ENCODE peak calls at places on chromosomes 2 and 18, in ten cellular contexts. F is neural crest cell; E is activated CD8-positive, alpha-beta memory T cell treated with anti-CD3 and anti-CD28 coated beads for 48 hours; N is stimulated activated CD4-positive, alpha-beta T cell treated with anti-CD3 and anti-CD28 coated beads, Interleukin-15, amount 100 ng/mL, for 24 hours; D is LoVo; V is T1000; X is activated naive CD4-positive, alpha-beta T cell treated with Interleukin-2 at 50 U/mL for 16 hours; Y is DMS79; I is iPS DF 6.9; P is osteocyte. U is an unnamed sample.

GRCh38 chr2:172097557-172098131 is 5.1 kb downstream of the DLX2 start:
- DNase-seq in F (no peak), E (no peak), N (peak; percentile 28), D (no peak), V (peak; percentile 39), X (no peak), Y (no peak), I (no peak), P (no peak), U (no peak)

GRCh38 chr2:240611601-240612210 is 13.6 kb upstream of the GPR35 start:
- DNase-seq in F (no peak), E (no peak), N (no peak), D (no peak), V (no peak), X (no peak), Y (no peak), I (no peak), P (no peak), U (no peak)

GRCh38 chr2:65103013-65103720 is 26.7 kb downstream of the RAB1A start:
- DNase-seq in F (no peak), E (no peak), N (no peak), D (no peak), V (no peak), X (no peak), Y (peak; percentile 90), I (no peak), P (no peak), U (no peak)

GRCh38 chr2:40957508-40957907 is 505.6 kb upstream of the SLC8A1 start:
- DNase-seq in F (no peak), E (no peak), N (no peak), D (no peak), V (no peak), X (no peak), Y (no peak), I (no peak), P (no peak), U (no peak)

GRCh38 chr2:233990261-233990798 is 60.2 kb upstream of the SPP2 start:
- DNase-seq in F (no peak), E (peak; percentile 18), N (peak; percentile 58), D (no peak), V (no peak), X (peak; percentile 39), Y (no peak), I (no peak), P (no peak), U (no peak)

GRCh38 chr2:37282746-37283145 is 41.9 kb downstream of the PRKD3 start:
- DNase-seq in F (no peak), E (no peak), N (no peak), D (no peak), V (no peak), X (no peak), Y (no peak), I (no peak), P (no peak), U (no peak)

GRCh38 chr2:41998789-41999470 is 48.9 kb upstream of the PKDCC start:
- DNase-seq in F (no peak), E (no peak), N (no peak), D (no peak), V (no peak), X (no peak), Y (no peak), I (no peak), P (no peak), U (no peak)

GRCh38 chr18:35289293-35290069 is 548 bp downstream of the ZSCAN30 start:
- DNase-seq in F (no peak), E (no peak), N (peak; percentile 46), D (no peak), V (no peak), X (peak; percentile 30), Y (peak; percentile 7), I (no peak), P (no peak), U (no peak)

GRCh38 chr2:99430614-99431258 is 59.1 kb downstream of the REV1 start:
- DNase-seq in F (no peak), E (no peak), N (no peak), D (no peak), V (no peak), X (no peak), Y (peak; percentile 7), I (no peak), P (no peak), U (peak; percentile 13)

GRCh38 chr2:219368690-219369108 is 19.0 kb downstream of the DNPEP start:
- DNase-seq in F (no peak), E (no peak), N (no peak), D (no peak), V (no peak), X (no peak), Y (peak; percentile 31), I (no peak), P (no peak), U (no peak)

GRCh38 chr2:2877427-2877826 is 500.2 kb downstream of the EIPR1 start:
- DNase-seq in F (no peak), E (no peak), N (no peak), D (no peak), V (no peak), X (no peak), Y (no peak), I (no peak), P (no peak), U (no peak)

GRCh38 chr2:118723394-118723793 is 124.1 kb downstream of the EN1 start:
- DNase-seq in F (no peak), E (no peak), N (no peak), D (no peak), V (no peak), X (no peak), Y (no peak), I (no peak), P (no peak), U (no peak)

GRCh38 chr2:108806362-108806761 is 19.8 kb downstream of the CCDC138 start:
- DNase-seq in F (no peak), E (no peak), N (no peak), D (no peak), V (no peak), X (no peak), Y (no peak), I (no peak), P (no peak), U (no peak)

GRCh38 chr18:11324956-11325873 is 175.8 kb upstream of the PIEZO2 start:
- DNase-seq in F (no peak), E (no peak), N (no peak), D (peak; percentile 3), V (no peak), X (no peak), Y (no peak), I (no peak), P (no peak), U (no peak)

GRCh38 chr2:181790716-181791649 is 100.5 kb upstream of the ITPRID2 start:
- DNase-seq in F (no peak), E (no peak), N (peak; percentile 34), D (peak; percentile 89), V (peak; percentile 32), X (peak; percentile 4), Y (no peak), I (no peak), P (no peak), U (peak; percentile 51)

GRCh38 chr18:50626317-50626716 is 66.4 kb downstream of the MAPK4 start:
- DNase-seq in F (no peak), E (no peak), N (no peak), D (no peak), V (no peak), X (no peak), Y (no peak), I (no peak), P (no peak), U (no peak)

GRCh38 chr2:233084488-233084887 is 24.3 kb downstream of the INPP5D start:
- DNase-seq in F (no peak), E (no peak), N (peak; percentile 57), D (no peak), V (no peak), X (peak; percentile 46), Y (no peak), I (no peak), P (no peak), U (no peak)

GRCh38 chr2:126657146-126657635 is 1.2 kb downstream of the GYPC start:
- DNase-seq in F (peak; percentile 31), E (no peak), N (peak; percentile 69), D (no peak), V (peak; percentile 72), X (peak; percentile 48), Y (no peak), I (no peak), P (no peak), U (peak; percentile 89)

GRCh38 chr18:39149211-39149806 is 1583.7 kb upstream of the CELF4 start:
- DNase-seq in F (no peak), E (no peak), N (no peak), D (no peak), V (no peak), X (no peak), Y (no peak), I (no peak), P (no peak), U (no peak)

GRCh38 chr2:176534798-176535479 is 265.7 kb downstream of the MTX2 start:
- DNase-seq in F (no peak), E (no peak), N (no peak), D (no peak), V (no peak), X (no peak), Y (peak; percentile 93), I (no peak), P (no peak), U (no peak)

GRCh38 chr2:172173307-172173706 is 70.6 kb upstream of the DLX2 start:
- DNase-seq in F (no peak), E (no peak), N (no peak), D (no peak), V (no peak), X (no peak), Y (no peak), I (no peak), P (no peak), U (no peak)

GRCh38 chr2:21793461-21793860 is 669.7 kb downstream of the TDRD15 start:
- DNase-seq in F (no peak), E (no peak), N (no peak), D (no peak), V (no peak), X (no peak), Y (no peak), I (no peak), P (no peak), U (no peak)

GRCh38 chr18:9454061-9454703 is 21.1 kb upstream of the RALBP1 start:
- DNase-seq in F (no peak), E (no peak), N (no peak), D (no peak), V (no peak), X (no peak), Y (no peak), I (no peak), P (no peak), U (no peak)

GRCh38 chr2:85959191-85959590 is 70.4 kb upstream of the ST3GAL5 start:
- DNase-seq in F (no peak), E (no peak), N (no peak), D (no peak), V (no peak), X (no peak), Y (no peak), I (no peak), P (peak; percentile 44), U (no peak)

GRCh38 chr2:362924-363323 is 75.0 kb upstream of the ALKAL2 start:
- DNase-seq in F (no peak), E (no peak), N (no peak), D (no peak), V (no peak), X (no peak), Y (no peak), I (no peak), P (no peak), U (no peak)

GRCh38 chr2:202023904-202024266 is 9.8 kb upstream of the FZD7 start:
- DNase-seq in F (no peak), E (no peak), N (no peak), D (no peak), V (no peak), X (no peak), Y (no peak), I (no peak), P (no peak), U (no peak)

GRCh38 chr2:213247566-213247965 is 36.7 kb upstream of the SPAG16 start:
- DNase-seq in F (no peak), E (no peak), N (no peak), D (no peak), V (no peak), X (no peak), Y (no peak), I (no peak), P (no peak), U (no peak)

GRCh38 chr2:100928235-100928634 is 73.9 kb upstream of the RPL31 start:
- DNase-seq in F (no peak), E (no peak), N (no peak), D (no peak), V (no peak), X (no peak), Y (no peak), I (no peak), P (no peak), U (no peak)